ENCODE peak calls at places on chromosomes 12 and 14, in nine cellular contexts. One of them, this sample, is unnamed.
A peak's percentile ranks its signal among the peaks of the same experiment; 100 is the strongest.

GRCh38 chr14:94337274-94337673 is 14.1 kb upstream of the SERPINA6 start:
- DNase-seq in stimulated activated effector memory CD8-positive, alpha-beta T cell treated with anti-CD3 and anti-CD28 coated beads, Interleukin-12 subunit alpha, Interleukin-12 subunit beta, amount 100 ng/mL, for 72 hours: no peak
- DNase-seq in mucosa of descending colon: no peak
- DNase-seq in head of caudate nucleus: no peak
- DNase-seq in WTC11: no peak
- DNase-seq in naive B cell: no peak
- DNase-seq in stimulated activated CD4-positive, alpha-beta T cell treated with anti-CD3 and anti-CD28 coated beads, Interleukin-15, amount 100 ng/mL, for 48 hours: no peak
- DNase-seq in activated T-helper 1 cell treated with anti-CD3 and anti-CD28 coated beads, Interleukin-2, amount 50 U/mL, for 16 hours: no peak
- DNase-seq in NCI-H146: no peak
- DNase-seq in this sample: no peak

GRCh38 chr12:106745181-106745745 is 29.2 kb upstream of the RIC8B start:
- DNase-seq in stimulated activated effector memory CD8-positive, alpha-beta T cell treated with anti-CD3 and anti-CD28 coated beads, Interleukin-12 subunit alpha, Interleukin-12 subunit beta, amount 100 ng/mL, for 72 hours: no peak
- DNase-seq in mucosa of descending colon: no peak
- DNase-seq in head of caudate nucleus: peak; percentile 24
- DNase-seq in WTC11: no peak
- DNase-seq in naive B cell: no peak
- DNase-seq in stimulated activated CD4-positive, alpha-beta T cell treated with anti-CD3 and anti-CD28 coated beads, Interleukin-15, amount 100 ng/mL, for 48 hours: no peak
- DNase-seq in activated T-helper 1 cell treated with anti-CD3 and anti-CD28 coated beads, Interleukin-2, amount 50 U/mL, for 16 hours: no peak
- DNase-seq in NCI-H146: no peak
- DNase-seq in this sample: no peak

GRCh38 chr14:58078068-58078467 is 73.9 kb downstream of the ARMH4 start:
- DNase-seq in stimulated activated effector memory CD8-positive, alpha-beta T cell treated with anti-CD3 and anti-CD28 coated beads, Interleukin-12 subunit alpha, Interleukin-12 subunit beta, amount 100 ng/mL, for 72 hours: no peak
- DNase-seq in mucosa of descending colon: no peak
- DNase-seq in head of caudate nucleus: no peak
- DNase-seq in WTC11: no peak
- DNase-seq in naive B cell: no peak
- DNase-seq in stimulated activated CD4-positive, alpha-beta T cell treated with anti-CD3 and anti-CD28 coated beads, Interleukin-15, amount 100 ng/mL, for 48 hours: no peak
- DNase-seq in activated T-helper 1 cell treated with anti-CD3 and anti-CD28 coated beads, Interleukin-2, amount 50 U/mL, for 16 hours: no peak
- DNase-seq in NCI-H146: no peak
- DNase-seq in this sample: no peak

GRCh38 chr14:104290756-104291122 is 152.4 kb downstream of the KIF26A start:
- DNase-seq in stimulated activated effector memory CD8-positive, alpha-beta T cell treated with anti-CD3 and anti-CD28 coated beads, Interleukin-12 subunit alpha, Interleukin-12 subunit beta, amount 100 ng/mL, for 72 hours: no peak
- DNase-seq in mucosa of descending colon: peak; percentile 19
- DNase-seq in head of caudate nucleus: peak; percentile 6
- DNase-seq in WTC11: peak; percentile 8
- DNase-seq in naive B cell: no peak
- DNase-seq in stimulated activated CD4-positive, alpha-beta T cell treated with anti-CD3 and anti-CD28 coated beads, Interleukin-15, amount 100 ng/mL, for 48 hours: no peak
- DNase-seq in activated T-helper 1 cell treated with anti-CD3 and anti-CD28 coated beads, Interleukin-2, amount 50 U/mL, for 16 hours: no peak
- DNase-seq in NCI-H146: no peak
- DNase-seq in this sample: peak; percentile 13

GRCh38 chr14:61695695-61696527 is 598 bp downstream of the HIF1A start:
- DNase-seq in stimulated activated effector memory CD8-positive, alpha-beta T cell treated with anti-CD3 and anti-CD28 coated beads, Interleukin-12 subunit alpha, Interleukin-12 subunit beta, amount 100 ng/mL, for 72 hours: peak; percentile 84
- DNase-seq in mucosa of descending colon: peak; percentile 75
- DNase-seq in head of caudate nucleus: peak; percentile 66
- DNase-seq in WTC11: peak; percentile 66
- DNase-seq in naive B cell: no peak
- DNase-seq in stimulated activated CD4-positive, alpha-beta T cell treated with anti-CD3 and anti-CD28 coated beads, Interleukin-15, amount 100 ng/mL, for 48 hours: peak; percentile 38
- DNase-seq in activated T-helper 1 cell treated with anti-CD3 and anti-CD28 coated beads, Interleukin-2, amount 50 U/mL, for 16 hours: peak; percentile 30
- DNase-seq in NCI-H146: peak; percentile 70
- DNase-seq in this sample: no peak

GRCh38 chr12:51349026-51349425 is 2.5 kb upstream of the CELA1 start:
- DNase-seq in stimulated activated effector memory CD8-positive, alpha-beta T cell treated with anti-CD3 and anti-CD28 coated beads, Interleukin-12 subunit alpha, Interleukin-12 subunit beta, amount 100 ng/mL, for 72 hours: no peak
- DNase-seq in mucosa of descending colon: no peak
- DNase-seq in head of caudate nucleus: no peak
- DNase-seq in WTC11: no peak
- DNase-seq in naive B cell: no peak
- DNase-seq in stimulated activated CD4-positive, alpha-beta T cell treated with anti-CD3 and anti-CD28 coated beads, Interleukin-15, amount 100 ng/mL, for 48 hours: no peak
- DNase-seq in activated T-helper 1 cell treated with anti-CD3 and anti-CD28 coated beads, Interleukin-2, amount 50 U/mL, for 16 hours: no peak
- DNase-seq in NCI-H146: no peak
- DNase-seq in this sample: no peak

GRCh38 chr14:99982449-99983250 is 82.6 kb upstream of the EVL start:
- DNase-seq in stimulated activated effector memory CD8-positive, alpha-beta T cell treated with anti-CD3 and anti-CD28 coated beads, Interleukin-12 subunit alpha, Interleukin-12 subunit beta, amount 100 ng/mL, for 72 hours: peak; percentile 72
- DNase-seq in mucosa of descending colon: peak; percentile 40
- DNase-seq in head of caudate nucleus: peak; percentile 74
- DNase-seq in WTC11: peak; percentile 52
- DNase-seq in naive B cell: peak; percentile 57
- DNase-seq in stimulated activated CD4-positive, alpha-beta T cell treated with anti-CD3 and anti-CD28 coated beads, Interleukin-15, amount 100 ng/mL, for 48 hours: peak; percentile 18
- DNase-seq in activated T-helper 1 cell treated with anti-CD3 and anti-CD28 coated beads, Interleukin-2, amount 50 U/mL, for 16 hours: peak; percentile 41
- DNase-seq in NCI-H146: peak; percentile 32
- DNase-seq in this sample: no peak

GRCh38 chr12:95593266-95593871 is 42.1 kb upstream of the USP44 start:
- DNase-seq in stimulated activated effector memory CD8-positive, alpha-beta T cell treated with anti-CD3 and anti-CD28 coated beads, Interleukin-12 subunit alpha, Interleukin-12 subunit beta, amount 100 ng/mL, for 72 hours: no peak
- DNase-seq in mucosa of descending colon: no peak
- DNase-seq in head of caudate nucleus: no peak
- DNase-seq in WTC11: no peak
- DNase-seq in naive B cell: no peak
- DNase-seq in stimulated activated CD4-positive, alpha-beta T cell treated with anti-CD3 and anti-CD28 coated beads, Interleukin-15, amount 100 ng/mL, for 48 hours: no peak
- DNase-seq in activated T-helper 1 cell treated with anti-CD3 and anti-CD28 coated beads, Interleukin-2, amount 50 U/mL, for 16 hours: no peak
- DNase-seq in NCI-H146: no peak
- DNase-seq in this sample: no peak

GRCh38 chr12:121388421-121388981 is 11.4 kb upstream of the RNF34 start:
- DNase-seq in stimulated activated effector memory CD8-positive, alpha-beta T cell treated with anti-CD3 and anti-CD28 coated beads, Interleukin-12 subunit alpha, Interleukin-12 subunit beta, amount 100 ng/mL, for 72 hours: no peak
- DNase-seq in mucosa of descending colon: no peak
- DNase-seq in head of caudate nucleus: peak; percentile 48
- DNase-seq in WTC11: no peak
- DNase-seq in naive B cell: no peak
- DNase-seq in stimulated activated CD4-positive, alpha-beta T cell treated with anti-CD3 and anti-CD28 coated beads, Interleukin-15, amount 100 ng/mL, for 48 hours: no peak
- DNase-seq in activated T-helper 1 cell treated with anti-CD3 and anti-CD28 coated beads, Interleukin-2, amount 50 U/mL, for 16 hours: no peak
- DNase-seq in NCI-H146: no peak
- DNase-seq in this sample: no peak

GRCh38 chr12:120536064-120536791 is 2.1 kb downstream of the RNF10 start:
- DNase-seq in stimulated activated effector memory CD8-positive, alpha-beta T cell treated with anti-CD3 and anti-CD28 coated beads, Interleukin-12 subunit alpha, Interleukin-12 subunit beta, amount 100 ng/mL, for 72 hours: no peak
- DNase-seq in mucosa of descending colon: no peak
- DNase-seq in head of caudate nucleus: no peak
- DNase-seq in WTC11: no peak
- DNase-seq in naive B cell: no peak
- DNase-seq in stimulated activated CD4-positive, alpha-beta T cell treated with anti-CD3 and anti-CD28 coated beads, Interleukin-15, amount 100 ng/mL, for 48 hours: no peak
- DNase-seq in activated T-helper 1 cell treated with anti-CD3 and anti-CD28 coated beads, Interleukin-2, amount 50 U/mL, for 16 hours: no peak
- DNase-seq in NCI-H146: no peak
- DNase-seq in this sample: no peak

GRCh38 chr12:124609041-124609984 is 41.9 kb upstream of the NCOR2 start:
- DNase-seq in stimulated activated effector memory CD8-positive, alpha-beta T cell treated with anti-CD3 and anti-CD28 coated beads, Interleukin-12 subunit alpha, Interleukin-12 subunit beta, amount 100 ng/mL, for 72 hours: peak; percentile 61
- DNase-seq in mucosa of descending colon: peak; percentile 99
- DNase-seq in head of caudate nucleus: no peak
- DNase-seq in WTC11: peak; percentile 43
- DNase-seq in naive B cell: peak; percentile 63
- DNase-seq in stimulated activated CD4-positive, alpha-beta T cell treated with anti-CD3 and anti-CD28 coated beads, Interleukin-15, amount 100 ng/mL, for 48 hours: peak; percentile 53
- DNase-seq in activated T-helper 1 cell treated with anti-CD3 and anti-CD28 coated beads, Interleukin-2, amount 50 U/mL, for 16 hours: peak; percentile 64
- DNase-seq in NCI-H146: peak; percentile 94
- DNase-seq in this sample: peak; percentile 94

GRCh38 chr12:42213023-42213422 is 25.0 kb downstream of the YAF2 start:
- DNase-seq in stimulated activated effector memory CD8-positive, alpha-beta T cell treated with anti-CD3 and anti-CD28 coated beads, Interleukin-12 subunit alpha, Interleukin-12 subunit beta, amount 100 ng/mL, for 72 hours: no peak
- DNase-seq in mucosa of descending colon: no peak
- DNase-seq in head of caudate nucleus: no peak
- DNase-seq in WTC11: no peak
- DNase-seq in naive B cell: no peak
- DNase-seq in stimulated activated CD4-positive, alpha-beta T cell treated with anti-CD3 and anti-CD28 coated beads, Interleukin-15, amount 100 ng/mL, for 48 hours: no peak
- DNase-seq in activated T-helper 1 cell treated with anti-CD3 and anti-CD28 coated beads, Interleukin-2, amount 50 U/mL, for 16 hours: no peak
- DNase-seq in NCI-H146: peak; percentile 95
- DNase-seq in this sample: no peak

GRCh38 chr14:23492618-23493272 is 23.2 kb downstream of the NGDN start:
- DNase-seq in stimulated activated effector memory CD8-positive, alpha-beta T cell treated with anti-CD3 and anti-CD28 coated beads, Interleukin-12 subunit alpha, Interleukin-12 subunit beta, amount 100 ng/mL, for 72 hours: no peak
- DNase-seq in mucosa of descending colon: no peak
- DNase-seq in head of caudate nucleus: no peak
- DNase-seq in WTC11: no peak
- DNase-seq in naive B cell: no peak
- DNase-seq in stimulated activated CD4-positive, alpha-beta T cell treated with anti-CD3 and anti-CD28 coated beads, Interleukin-15, amount 100 ng/mL, for 48 hours: no peak
- DNase-seq in activated T-helper 1 cell treated with anti-CD3 and anti-CD28 coated beads, Interleukin-2, amount 50 U/mL, for 16 hours: no peak
- DNase-seq in NCI-H146: peak; percentile 51
- DNase-seq in this sample: no peak

GRCh38 chr12:96416033-96416790 is 16.0 kb upstream of the CDK17 start:
- DNase-seq in stimulated activated effector memory CD8-positive, alpha-beta T cell treated with anti-CD3 and anti-CD28 coated beads, Interleukin-12 subunit alpha, Interleukin-12 subunit beta, amount 100 ng/mL, for 72 hours: no peak
- DNase-seq in mucosa of descending colon: no peak
- DNase-seq in head of caudate nucleus: no peak
- DNase-seq in WTC11: no peak
- DNase-seq in naive B cell: no peak
- DNase-seq in stimulated activated CD4-positive, alpha-beta T cell treated with anti-CD3 and anti-CD28 coated beads, Interleukin-15, amount 100 ng/mL, for 48 hours: no peak
- DNase-seq in activated T-helper 1 cell treated with anti-CD3 and anti-CD28 coated beads, Interleukin-2, amount 50 U/mL, for 16 hours: no peak
- DNase-seq in NCI-H146: no peak
- DNase-seq in this sample: no peak

This sample was measured in upper lobe of left lung.